ENCODE peak calls at places on chromosomes 3 and 15, in five cellular contexts. H, Y, R, N and F are unnamed samples. For H3K27me3, the result is how much of the 10 kb centered on the place peaks cover.

GRCh38 chr3:156297582-156297981 is 177.2 kb downstream of the KCNAB1 start:
- DNase-seq in Y (no peak), R (no peak), H (no peak), N (no peak), F (no peak)

GRCh38 chr3:158167737-158168469 is 58.0 kb downstream of the RSRC1 start:
- DNase-seq in H (no peak), N (no peak), R (peak), Y (no peak), F (no peak)

GRCh38 chr3:125104639-125105038 is 48.8 kb upstream of the HEG1 start:
- DNase-seq in Y (no peak), H (no peak), R (no peak), N (no peak), F (no peak)

GRCh38 chr3:31572605-31573459 is 40.1 kb downstream of the STT3B start:
- DNase-seq in Y (no peak), H (no peak), N (no peak), R (no peak), F (no peak)

GRCh38 chr3:179652467-179653105 is at the start of gene USP13:
- DNase-seq in N (peak), R (peak), Y (no peak), H (peak), F (peak)

GRCh38 chr3:72397586-72397985 is 450.7 kb downstream of the SHQ1 start:
- DNase-seq in Y (no peak), R (no peak), H (no peak), N (no peak), F (no peak)

GRCh38 chr15:75696303-75696657 is 16.4 kb downstream of the CSPG4 start:
- DNase-seq in R (no peak), Y (no peak), N (no peak), H (no peak), F (peak)

GRCh38 chr3:14741510-14741909 is 66.6 kb downstream of the C3orf20 start:
- DNase-seq in R (no peak), N (no peak), H (no peak), Y (no peak), F (no peak)

GRCh38 chr3:63995056-63995576 is 28.2 kb downstream of the PSMD6 start:
- DNase-seq in N (no peak), Y (no peak), R (no peak), H (peak), F (no peak)

GRCh38 chr3:148833223-148833622 is 5.6 kb downstream of the CPB1 start:
- DNase-seq in Y (no peak), R (no peak), H (no peak), N (no peak), F (no peak)

GRCh38 chr15:48001393-48002059 is 119.3 kb upstream of the SLC24A5 start:
- DNase-seq in N (no peak), H (no peak), R (no peak), Y (no peak), F (no peak)

GRCh38 chr3:25689226-25689625 is 24.5 kb upstream of the TOP2B start:
- DNase-seq in H (no peak), Y (no peak), N (no peak), R (no peak), F (no peak)

GRCh38 chr15:68814596-68814995 is 6.1 kb downstream of the ANP32A start:
- DNase-seq in R (no peak), Y (no peak), H (no peak), N (no peak), F (no peak)

GRCh38 chr15:90071220-90071807 is 31.0 kb downstream of the IDH2 start:
- DNase-seq in H (peak), N (no peak), R (peak), Y (peak), F (peak)

GRCh38 chr3:155771126-155771525 is 26.3 kb upstream of the PLCH1 start:
- DNase-seq in N (no peak), H (no peak), Y (no peak), R (no peak), F (no peak)

GRCh38 chr3:160968731-160969130 is 136.4 kb downstream of the B3GALNT1 start:
- DNase-seq in H (no peak), N (no peak), Y (no peak), R (no peak), F (no peak)

GRCh38 chr15:91967935-91968605 is 114.6 kb downstream of the SLCO3A1 start:
- DNase-seq in H (no peak), R (no peak), Y (no peak), N (no peak), F (no peak)

GRCh38 chr3:175485436-175485835 is 626.3 kb downstream of the NAALADL2 start:
- DNase-seq in H (no peak), N (no peak), R (no peak), Y (no peak), F (no peak)

GRCh38 chr15:89430530-89431341 is 65.6 kb downstream of the RHCG start:
- DNase-seq in N (no peak), H (peak), R (peak), Y (no peak), F (peak)

GRCh38 chr3:67897686-67898336 is 243.4 kb upstream of the SUCLG2 start:
- DNase-seq in R (no peak), N (no peak), Y (no peak), H (no peak), F (no peak)

GRCh38 chr3:50525987-50526386 is 22.6 kb upstream of the CACNA2D2 start:
- DNase-seq in H (peak), R (peak), N (no peak), Y (no peak), F (no peak)

GRCh38 chr3:62875103-62876002 is at the start of gene CADPS:
- DNase-seq in N (no peak), H (no peak), R (no peak), Y (no peak), F (no peak)

GRCh38 chr15:60346077-60346476 is 51.7 kb downstream of the ANXA2 start:
- DNase-seq in R (no peak), N (no peak), H (no peak), Y (no peak), F (no peak)

GRCh38 chr3:194769020-194769643 is 83.4 kb downstream of the FAM43A start:
- DNase-seq in R (peak), N (peak), H (peak), Y (peak), F (peak)

GRCh38 chr3:161914703-161915102 is 418.1 kb downstream of the OTOL1 start:
- DNase-seq in N (no peak), H (no peak), R (no peak), Y (no peak), F (peak)

GRCh38 chr15:49622561-49622960 is 1.7 kb downstream of the DTWD1 start:
- DNase-seq in N (no peak), Y (no peak), H (no peak), R (no peak), F (no peak)

GRCh38 chr3:77816470-77816869 is 776.6 kb downstream of the ROBO2 start:
- DNase-seq in H (no peak), Y (no peak), R (no peak), N (no peak), F (no peak)

GRCh38 chr15:72421484-72421883 is 23.4 kb downstream of the TMEM202 start:
- DNase-seq in R (no peak), N (no peak), Y (no peak), H (no peak), F (no peak)

GRCh38 chr15:88480981-88481380 is 13.5 kb downstream of the MRPS11 start:
- DNase-seq in R (no peak), Y (no peak), H (no peak), N (no peak), F (no peak)

GRCh38 chr3:179671709-179672337 is 19.0 kb downstream of the USP13 start:
- DNase-seq in R (peak), H (no peak), Y (no peak), N (no peak), F (no peak)

GRCh38 chr3:197006446-197006845 is 23.2 kb downstream of the MELTF start:
- DNase-seq in N (no peak), Y (no peak), R (no peak), H (no peak), F (no peak)

GRCh38 chr15:82613764-82614163 is 33.4 kb downstream of the CPEB1 start:
- DNase-seq in Y (no peak), R (no peak), H (no peak), N (no peak), F (no peak)

GRCh38 chr15:82832601-82833209 is 23.3 kb downstream of the WHAMM start:
- DNase-seq in R (no peak), Y (no peak), N (no peak), H (no peak), F (no peak)

GRCh38 chr3:192851821-192852352 is 65.8 kb downstream of the MB21D2 start:
- DNase-seq in N (no peak), Y (no peak), R (peak), H (peak), F (peak)

GRCh38 chr15:26971303-26972018 is 480 bp downstream of the GABRG3 start:
- DNase-seq in H (no peak), N (no peak), R (no peak), Y (no peak), F (no peak)

GRCh38 chr15:28954466-28955159 is 68.8 kb downstream of the APBA2 start:
- DNase-seq in H (no peak), Y (no peak), R (no peak), N (no peak), F (no peak)

GRCh38 chr3:185153170-185153733 is 392 bp upstream of the C3orf70 start:
- DNase-seq in N (no peak), R (no peak), Y (no peak), H (no peak), F (no peak)

GRCh38 chr3:16240229-16241023 is 24.3 kb downstream of the DPH3 start:
- DNase-seq in N (no peak), Y (no peak), R (peak), H (no peak), F (no peak)

GRCh38 chr3:52695798-52696649 is 9.6 kb downstream of the GLT8D1 start:
- DNase-seq in Y (no peak), R (no peak), N (no peak), H (no peak), F (no peak)

GRCh38 chr3:52693071-52693470 is 7.2 kb downstream of the GNL3 start:
- DNase-seq in N (no peak), H (no peak), Y (no peak), R (no peak), F (no peak)

GRCh38 chr3:52694528-52695189 is 8.8 kb downstream of the GNL3 start:
- DNase-seq in R (no peak), H (no peak), N (no peak), Y (no peak), F (no peak)

GRCh38 chr3:52696830-52697621 is 8.6 kb downstream of the GLT8D1 start:
- DNase-seq in R (no peak), H (no peak), Y (no peak), N (no peak), F (no peak)

GRCh38 chr3:52697622-52697946 is 8.0 kb downstream of the GLT8D1 start:
- DNase-seq in N (no peak), Y (no peak), R (no peak), H (no peak), F (no peak)
- TF ChIP-seq POLR2A in N (no peak), Y (no peak), R (no peak), H (no peak), F (no peak)

DNA sequence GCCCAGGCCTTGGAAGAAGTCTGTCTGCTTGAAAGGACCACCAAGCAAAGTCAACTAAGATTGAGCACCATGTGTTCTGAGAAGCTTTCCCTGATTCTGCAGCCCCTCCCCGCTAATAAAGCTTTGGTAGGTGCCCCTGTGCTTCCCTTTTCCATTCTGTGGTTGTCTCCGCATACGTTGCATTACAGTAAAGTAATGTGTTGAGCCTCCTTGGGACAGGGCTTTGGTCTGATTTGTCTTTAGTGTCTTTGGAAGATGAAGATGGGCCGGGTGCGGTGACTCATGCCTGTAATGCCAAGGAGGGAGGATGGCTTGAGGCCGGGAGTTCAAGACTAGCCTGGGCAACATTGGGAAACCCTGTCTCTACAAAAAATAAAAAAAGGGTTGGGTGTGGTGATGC is 56.3 kb downstream of the RPL39L start:
- DNase-seq in Y (no peak), N (no peak), R (no peak), H (no peak), F (no peak)
- H3K27me3 ChIP-seq in Y (under half), N (under half), R (under half), H (under half), F (under half)

GRCh38 chr15:67813104-67813634 is 12.1 kb upstream of the SKOR1 start:
- DNase-seq in N (no peak), H (no peak), Y (no peak), R (no peak), F (no peak)
- TF ChIP-seq CTCF in N (no peak), H (no peak), Y (no peak), R (no peak), F (no peak)

GRCh38 chr15:52790166-52790708 is at the start of gene ONECUT1:
- DNase-seq in N (no peak), R (no peak), Y (no peak), H (peak), F (no peak)
- TF ChIP-seq POLR2A in N (no peak), R (no peak), Y (no peak), H (no peak), F (no peak)

DNA sequence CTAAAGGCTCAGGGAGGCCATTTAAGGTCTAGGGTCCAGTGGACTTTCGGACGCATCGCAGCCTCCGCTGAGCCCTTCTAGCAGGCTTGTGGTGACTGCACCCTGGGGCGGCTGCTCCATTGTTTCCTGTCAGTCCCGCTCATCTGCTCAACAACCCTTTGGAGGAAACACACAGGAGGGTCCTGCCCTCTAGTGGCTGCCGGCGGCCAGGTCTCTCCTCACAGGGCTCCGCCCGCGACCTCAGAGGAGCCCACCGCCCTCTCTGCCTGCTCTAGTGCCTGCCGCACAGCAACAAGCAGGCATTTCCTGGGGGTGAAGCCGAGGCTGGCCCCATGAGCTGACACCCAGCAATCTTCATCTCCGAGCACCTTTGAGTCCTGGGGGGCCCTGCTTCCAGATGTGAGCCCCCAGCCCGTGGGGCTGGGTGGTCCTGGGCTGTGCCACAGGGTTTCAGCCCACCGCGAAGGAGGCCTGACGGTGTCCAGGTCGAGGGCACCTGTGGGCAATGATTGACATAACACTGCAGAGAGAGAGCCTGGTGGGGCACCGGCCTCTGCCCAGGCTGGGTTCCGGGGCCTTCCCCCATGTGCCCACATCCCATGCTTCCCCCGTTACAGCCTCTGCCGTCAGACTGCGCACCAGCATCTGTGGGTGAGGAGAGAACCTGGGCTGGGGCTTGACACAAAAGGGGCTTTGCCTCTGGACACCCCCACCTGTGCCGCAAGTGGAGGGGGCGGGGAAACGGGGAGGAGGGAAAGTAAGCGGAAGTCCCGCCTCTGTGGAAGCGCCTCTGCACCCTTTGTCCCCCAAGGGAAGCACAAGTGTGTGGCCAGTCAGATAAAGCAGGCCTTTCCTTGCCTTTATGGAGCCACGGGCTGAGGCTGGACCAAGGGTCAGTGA is 27.0 kb upstream of the SFMBT1 start:
- DNase-seq in Y (peak), N (no peak), R (peak), H (peak), F (peak)
- H3K27me3 ChIP-seq in Y (under half), N (under half), R (under half), H (under half), F (under half)

GRCh38 chr3:42960781-42961180 is 18.3 kb upstream of the GASK1A start:
- DNase-seq in H (no peak), N (no peak), R (no peak), Y (no peak), F (no peak)

GRCh38 chr3:42961633-42962032 is 17.5 kb upstream of the GASK1A start:
- DNase-seq in Y (no peak), H (no peak), R (peak), N (no peak), F (peak)

GRCh38 chr3:42960282-42960681 is 18.8 kb upstream of the GASK1A start:
- DNase-seq in N (no peak), Y (no peak), H (no peak), R (no peak), F (no peak)

GRCh38 chr3:42957573-42957972 is 21.5 kb upstream of the GASK1A start:
- DNase-seq in Y (no peak), N (no peak), H (no peak), R (no peak), F (no peak)
- TF ChIP-seq CTCF in Y (no peak), N (no peak), H (no peak), R (no peak), F (no peak)

DNA sequence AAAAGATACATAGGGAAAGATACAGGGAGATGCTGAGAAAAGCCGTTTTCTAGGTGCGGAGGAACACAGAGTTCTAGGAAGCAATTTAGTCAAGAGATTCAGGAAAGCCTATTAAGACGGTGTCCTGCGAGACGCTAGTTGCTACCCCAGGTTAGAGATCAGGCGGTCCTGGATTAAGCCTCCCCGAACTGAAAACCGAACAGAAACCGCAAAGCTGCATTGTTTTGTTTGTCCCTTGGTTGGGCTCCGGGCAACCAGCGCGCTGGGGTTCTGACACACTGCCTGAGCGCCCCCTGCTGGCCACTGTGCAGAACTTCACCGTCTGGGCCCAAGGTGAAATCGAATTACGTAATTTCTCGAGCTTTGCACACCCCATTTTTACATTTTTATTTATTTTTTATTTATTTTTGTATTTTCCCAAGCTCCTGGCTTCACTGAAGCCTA is 37.3 kb upstream of the NDUFB4 start:
- DNase-seq in H (peak), Y (peak), N (no peak), R (peak), F (peak)
- TF ChIP-seq POLR2A in H (no peak), Y (no peak), N (no peak), R (no peak), F (no peak)